ENCODE peak calls at places on chromosome 9, in four cellular contexts. E is astrocyte of the cerebellum, B is IMR-90, A is adrenal gland. D is an unnamed sample.

GRCh38 chr9:24257726-24258125 is 288.0 kb downstream of the IZUMO3 start:
- DNase-seq in A (no peak), E (peak; percentile 4), B (no peak), D (no peak)

GRCh38 chr9:15306068-15306756 is 804 bp downstream of the TTC39B start:
- DNase-seq in B (peak; percentile 56), E (no peak), A (peak; percentile 62), D (no peak)

GRCh38 chr9:135811796-135812195 is 95.5 kb downstream of the CAMSAP1 start:
- DNase-seq in A (no peak), B (peak; percentile 5), E (peak; percentile 8), D (no peak)

GRCh38 chr9:103193992-103194391 is 198.9 kb downstream of the CYLC2 start:
- DNase-seq in B (no peak), E (no peak), A (no peak), D (no peak)

GRCh38 chr9:91419222-91420191 is 4.1 kb downstream of the NFIL3 start:
- DNase-seq in B (peak; percentile 97), E (peak; percentile 82), A (peak; percentile 89), D (peak; percentile 79)

GRCh38 chr9:84349706-84350105 is 9.1 kb upstream of the SLC28A3 start:
- DNase-seq in B (no peak), E (no peak), A (no peak), D (peak; percentile 5)

GRCh38 chr9:101512116-101512515 is 21.5 kb upstream of the RNF20 start:
- DNase-seq in B (no peak), E (no peak), A (no peak), D (no peak)

GRCh38 chr9:127493592-127494303 is 42.4 kb downstream of the LRSAM1 start:
- DNase-seq in B (no peak), E (no peak), A (peak; percentile 28), D (no peak)

GRCh38 chr9:112867275-112867991 is 23.2 kb downstream of the SLC46A2 start:
- DNase-seq in B (peak; percentile 88), A (no peak), E (no peak), D (peak; percentile 40)

GRCh38 chr9:113673726-113674125 is 202.4 kb upstream of the ZNF618 start:
- DNase-seq in A (no peak), E (no peak), B (peak; percentile 71), D (no peak)

GRCh38 chr9:5854032-5854792 is 21.3 kb upstream of the ERMP1 start:
- DNase-seq in E (no peak), B (no peak), A (no peak), D (no peak)

GRCh38 chr9:128026255-128027165 is 40.6 kb downstream of the NAIF1 start:
- DNase-seq in A (no peak), E (no peak), B (no peak), D (no peak)

GRCh38 chr9:137494104-137494544 is 35.0 kb upstream of the NSMF start:
- DNase-seq in B (no peak), E (no peak), A (no peak), D (no peak)

GRCh38 chr9:4762889-4763521 is 22.0 kb upstream of the AK3 start:
- DNase-seq in B (no peak), E (no peak), A (peak; percentile 38), D (no peak)

GRCh38 chr9:38443181-38443580 is 18.9 kb upstream of the IGFBPL1 start:
- DNase-seq in E (no peak), A (no peak), B (peak; percentile 16), D (peak; percentile 3)

GRCh38 chr9:78575791-78576190 is 278.9 kb downstream of the PSAT1 start:
- DNase-seq in B (no peak), A (no peak), E (no peak), D (no peak)

GRCh38 chr9:19408693-19409405 is at the start of gene ACER2:
- DNase-seq in B (peak; percentile 84), A (peak; percentile 95), E (peak; percentile 55), D (peak; percentile 40)
- TF ChIP-seq CTCF in B (peak; percentile 19), A (no peak), E (no peak), D (no peak)

GRCh38 chr9:129783516-129784361 is 19.2 kb upstream of the TOR1B start:
- DNase-seq in E (peak; percentile 51), B (peak; percentile 75), A (peak; percentile 85), D (peak; percentile 42)
- TF ChIP-seq CTCF in E (peak; percentile 95), B (peak; percentile 96), A (peak; percentile 95), D (peak; percentile 88)

GRCh38 chr9:121849554-121849953 is 198.1 kb downstream of the DAB2IP start:
- DNase-seq in E (no peak), B (no peak), A (no peak), D (no peak)
- TF ChIP-seq CTCF in E (no peak), B (no peak), A (no peak), D (no peak)

GRCh38 chr9:86562691-86563090 is 208.5 kb upstream of the TUT7 start:
- DNase-seq in E (no peak), A (no peak), B (no peak), D (no peak)

GRCh38 chr9:86557918-86558317 is 203.7 kb upstream of the TUT7 start:
- DNase-seq in A (no peak), E (no peak), B (peak; percentile 40), D (no peak)

GRCh38 chr9:86557063-86557766 is 203.0 kb upstream of the TUT7 start:
- DNase-seq in E (no peak), A (no peak), B (peak; percentile 98), D (no peak)
- TF ChIP-seq CTCF in E (no peak), A (no peak), B (no peak), D (peak; percentile 8)

DNA sequence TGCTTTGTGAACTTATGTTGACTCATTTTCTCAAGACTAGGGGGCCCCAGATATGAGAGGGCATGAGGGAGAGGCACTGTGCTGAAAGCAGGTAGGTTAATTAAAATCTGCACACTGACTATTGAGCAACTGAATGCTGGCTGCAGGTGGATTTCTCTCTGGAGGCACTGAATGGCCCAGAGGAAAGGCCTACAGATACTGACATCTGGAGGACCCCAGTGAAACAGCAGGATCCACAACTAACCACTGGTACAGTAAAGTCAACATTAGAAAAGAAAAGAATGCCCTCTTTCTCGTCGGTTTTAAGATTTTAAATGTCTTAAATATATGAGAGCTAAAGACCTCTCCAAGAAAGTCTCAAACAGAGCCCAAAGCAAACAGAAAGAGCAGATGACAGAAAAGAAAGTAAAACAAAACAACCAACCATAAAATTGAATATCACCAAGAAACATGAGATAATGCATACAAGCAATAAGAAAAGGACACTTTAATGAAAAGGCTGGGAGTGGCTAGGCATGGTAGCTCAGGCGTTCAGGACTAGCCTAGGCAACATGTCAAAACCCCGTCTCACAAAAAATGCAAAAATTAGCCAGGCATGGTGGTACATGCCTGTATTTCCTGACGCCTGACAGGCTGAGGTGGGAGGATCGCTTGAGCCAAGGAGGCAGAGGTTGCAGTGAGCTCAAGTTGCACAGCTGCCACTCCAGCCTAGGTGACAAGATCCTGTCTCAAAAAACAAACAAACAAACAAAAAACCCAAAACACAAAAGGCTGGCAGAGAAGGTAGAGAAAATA is 43.3 kb downstream of the PUM3 start:
- DNase-seq in E (no peak), B (peak; percentile 36), A (no peak), D (no peak)
- TF ChIP-seq CTCF in E (peak; percentile 57), B (peak; percentile 48), A (no peak), D (peak; percentile 12)

GRCh38 chr9:125258832-125259534 is 2.6 kb upstream of the GAPVD1 start:
- DNase-seq in E (no peak), B (no peak), A (no peak), D (no peak)

GRCh38 chr9:125260564-125260963 is 1.1 kb upstream of the GAPVD1 start:
- DNase-seq in B (peak; percentile 54), E (peak; percentile 19), A (no peak), D (no peak)

GRCh38 chr9:125258160-125258559 is 3.5 kb upstream of the GAPVD1 start:
- DNase-seq in B (no peak), E (no peak), A (no peak), D (no peak)

GRCh38 chr9:125254231-125254630 is 7.4 kb upstream of the GAPVD1 start:
- DNase-seq in B (no peak), E (no peak), A (no peak), D (no peak)

GRCh38 chr9:125255781-125256391 is 5.7 kb upstream of the GAPVD1 start:
- DNase-seq in B (no peak), E (no peak), A (no peak), D (no peak)
- TF ChIP-seq CTCF in B (peak; percentile 48), E (peak; percentile 46), A (peak; percentile 35), D (peak; percentile 45)

GRCh38 chr9:33265211-33265885 is 499 bp downstream of the CHMP5 start:
- DNase-seq in E (no peak), A (peak; percentile 39), B (no peak), D (no peak)

GRCh38 chr9:33267368-33267767 is 2.5 kb downstream of the CHMP5 start:
- DNase-seq in B (no peak), E (no peak), A (no peak), D (no peak)

GRCh38 chr9:33263936-33264472 is 504 bp downstream of the BAG1 start:
- DNase-seq in A (peak; percentile 66), B (no peak), E (no peak), D (no peak)

GRCh38 chr9:33263131-33263935 is 1.2 kb downstream of the BAG1 start:
- DNase-seq in A (peak; percentile 38), B (no peak), E (no peak), D (no peak)

GRCh38 chr9:33264473-33265177 is at the start of the genes BAG1 and CHMP5:
- DNase-seq in A (peak; percentile 100), B (peak; percentile 99), E (peak; percentile 98), D (peak; percentile 96)
- TF ChIP-seq CTCF in A (peak; percentile 26), B (peak; percentile 48), E (peak; percentile 41), D (no peak)

GRCh38 chr9:120710110-120710981 is 3.9 kb downstream of the MEGF9 start:
- DNase-seq in A (peak; percentile 52), B (peak; percentile 39), E (no peak), D (no peak)

GRCh38 chr9:120713257-120714087 is 798 bp downstream of the MEGF9 start:
- DNase-seq in E (no peak), B (no peak), A (no peak), D (no peak)

GRCh38 chr9:120711841-120712538 is 2.3 kb downstream of the MEGF9 start:
- DNase-seq in A (no peak), B (no peak), E (no peak), D (no peak)

GRCh38 chr9:120712539-120713031 is 1.7 kb downstream of the MEGF9 start:
- DNase-seq in B (no peak), A (no peak), E (no peak), D (no peak)

DNA sequence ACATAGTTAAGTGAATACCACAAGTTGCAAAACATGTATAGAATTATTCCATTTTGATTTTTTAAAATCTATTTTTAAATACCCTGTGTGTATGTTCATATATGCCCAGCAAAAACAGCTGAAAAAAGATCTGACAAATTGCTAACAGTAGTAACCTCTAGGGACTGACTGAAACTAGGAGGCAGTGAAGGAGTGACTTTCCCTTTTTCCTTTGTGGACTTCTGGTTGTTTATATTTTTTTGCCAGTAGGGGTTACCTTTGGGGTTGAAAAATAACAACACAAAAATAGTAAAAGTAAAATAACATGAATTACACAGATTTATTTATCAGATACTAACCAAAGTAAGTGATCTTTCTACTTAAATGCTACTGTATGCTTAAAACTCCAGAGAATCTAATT is 2.9 kb downstream of the MEGF9 start:
- DNase-seq in A (no peak), E (no peak), B (no peak), D (no peak)
- TF ChIP-seq CTCF in A (no peak), E (no peak), B (no peak), D (no peak)